ENCODE peak calls at places on chromosome 13, in eight cellular contexts. One of them, this sample, is unnamed. For H3K4me1, the result is how much of the 10 kb centered on the place peaks cover.

GRCh38 chr13:99955107-99955746 is 16.3 kb downstream of the ZIC5 start:
- DNase-seq in IMR-90: no peak
- DNase-seq in adrenal gland: no peak
- DNase-seq in right lobe of liver: no peak
- DNase-seq in endodermal cell: peak
- DNase-seq in spleen: no peak
- DNase-seq in CD8-positive, alpha-beta memory T cell: no peak
- DNase-seq in neuronal stem cell: no peak
- DNase-seq in this sample: no peak

GRCh38 chr13:86741762-86742285 is 929.3 kb upstream of the SLITRK5 start:
- DNase-seq in CD8-positive, alpha-beta memory T cell: no peak
- DNase-seq in spleen: no peak
- DNase-seq in adrenal gland: no peak
- DNase-seq in IMR-90: no peak
- DNase-seq in right lobe of liver: no peak
- DNase-seq in endodermal cell: no peak
- DNase-seq in neuronal stem cell: no peak
- DNase-seq in this sample: no peak

GRCh38 chr13:35597451-35597850 is 121.0 kb upstream of the MAB21L1 start:
- DNase-seq in spleen: no peak
- DNase-seq in neuronal stem cell: no peak
- DNase-seq in adrenal gland: no peak
- DNase-seq in IMR-90: no peak
- DNase-seq in CD8-positive, alpha-beta memory T cell: no peak
- DNase-seq in right lobe of liver: no peak
- DNase-seq in endodermal cell: no peak
- DNase-seq in this sample: no peak

GRCh38 chr13:51623473-51623872 is 39.2 kb downstream of the WDFY2 start:
- DNase-seq in neuronal stem cell: no peak
- DNase-seq in adrenal gland: no peak
- DNase-seq in CD8-positive, alpha-beta memory T cell: no peak
- DNase-seq in right lobe of liver: no peak
- DNase-seq in endodermal cell: no peak
- DNase-seq in spleen: no peak
- DNase-seq in IMR-90: no peak
- DNase-seq in this sample: no peak

GRCh38 chr13:25783076-25783475 is 268.7 kb downstream of the SHISA2 start:
- DNase-seq in endodermal cell: no peak
- DNase-seq in IMR-90: no peak
- DNase-seq in neuronal stem cell: no peak
- DNase-seq in spleen: no peak
- DNase-seq in right lobe of liver: no peak
- DNase-seq in adrenal gland: no peak
- DNase-seq in CD8-positive, alpha-beta memory T cell: no peak
- DNase-seq in this sample: no peak

GRCh38 chr13:42398542-42398941 is 126.6 kb downstream of the AKAP11 start:
- DNase-seq in IMR-90: no peak
- DNase-seq in CD8-positive, alpha-beta memory T cell: no peak
- DNase-seq in adrenal gland: no peak
- DNase-seq in spleen: no peak
- DNase-seq in endodermal cell: no peak
- DNase-seq in right lobe of liver: no peak
- DNase-seq in neuronal stem cell: no peak
- DNase-seq in this sample: peak

GRCh38 chr13:31545616-31546015 is 193.7 kb upstream of the RXFP2 start:
- DNase-seq in CD8-positive, alpha-beta memory T cell: no peak
- DNase-seq in right lobe of liver: no peak
- DNase-seq in neuronal stem cell: no peak
- DNase-seq in spleen: no peak
- DNase-seq in adrenal gland: no peak
- DNase-seq in IMR-90: no peak
- DNase-seq in endodermal cell: no peak
- DNase-seq in this sample: peak

GRCh38 chr13:33125821-33126570 is 109.8 kb downstream of the KL start:
- DNase-seq in right lobe of liver: peak
- DNase-seq in endodermal cell: peak
- DNase-seq in spleen: no peak
- DNase-seq in neuronal stem cell: peak
- DNase-seq in CD8-positive, alpha-beta memory T cell: no peak
- DNase-seq in adrenal gland: peak
- DNase-seq in IMR-90: peak
- DNase-seq in this sample: peak

GRCh38 chr13:43307921-43308433 is 284.6 kb downstream of the DNAJC15 start:
- DNase-seq in endodermal cell: peak
- DNase-seq in adrenal gland: peak
- DNase-seq in right lobe of liver: peak
- DNase-seq in neuronal stem cell: no peak
- DNase-seq in IMR-90: peak
- DNase-seq in CD8-positive, alpha-beta memory T cell: no peak
- DNase-seq in spleen: no peak
- DNase-seq in this sample: peak

GRCh38 chr13:76778906-76779305 is 107.3 kb downstream of the KCTD12 start:
- DNase-seq in right lobe of liver: no peak
- DNase-seq in spleen: no peak
- DNase-seq in CD8-positive, alpha-beta memory T cell: no peak
- DNase-seq in neuronal stem cell: no peak
- DNase-seq in adrenal gland: no peak
- DNase-seq in endodermal cell: no peak
- DNase-seq in IMR-90: no peak
- DNase-seq in this sample: no peak

GRCh38 chr13:96391606-96392005 is 301.7 kb downstream of the HS6ST3 start:
- DNase-seq in IMR-90: no peak
- DNase-seq in adrenal gland: no peak
- DNase-seq in CD8-positive, alpha-beta memory T cell: no peak
- DNase-seq in right lobe of liver: no peak
- DNase-seq in neuronal stem cell: no peak
- DNase-seq in endodermal cell: no peak
- DNase-seq in spleen: no peak
- DNase-seq in this sample: no peak

GRCh38 chr13:77503398-77503797 is 32.1 kb upstream of the SCEL start:
- DNase-seq in adrenal gland: no peak
- DNase-seq in neuronal stem cell: no peak
- DNase-seq in endodermal cell: no peak
- DNase-seq in CD8-positive, alpha-beta memory T cell: no peak
- DNase-seq in spleen: no peak
- DNase-seq in IMR-90: no peak
- DNase-seq in right lobe of liver: no peak
- DNase-seq in this sample: no peak

GRCh38 chr13:51845574-51846318 is 769 bp upstream of the TMEM272 start:
- DNase-seq in IMR-90: no peak
- DNase-seq in adrenal gland: no peak
- DNase-seq in right lobe of liver: no peak
- DNase-seq in endodermal cell: no peak
- DNase-seq in spleen: no peak
- DNase-seq in neuronal stem cell: no peak
- DNase-seq in CD8-positive, alpha-beta memory T cell: no peak
- DNase-seq in this sample: no peak

GRCh38 chr13:74825170-74825948 is 656.6 kb downstream of the TBC1D4 start:
- DNase-seq in neuronal stem cell: peak
- DNase-seq in IMR-90: peak
- DNase-seq in adrenal gland: no peak
- DNase-seq in spleen: no peak
- DNase-seq in right lobe of liver: no peak
- DNase-seq in CD8-positive, alpha-beta memory T cell: no peak
- DNase-seq in endodermal cell: no peak
- DNase-seq in this sample: peak

GRCh38 chr13:72507394-72508199 is 219.8 kb downstream of the MZT1 start:
- DNase-seq in spleen: no peak
- DNase-seq in right lobe of liver: no peak
- DNase-seq in adrenal gland: no peak
- DNase-seq in endodermal cell: no peak
- DNase-seq in neuronal stem cell: no peak
- DNase-seq in CD8-positive, alpha-beta memory T cell: no peak
- DNase-seq in IMR-90: no peak
- DNase-seq in this sample: peak

GRCh38 chr13:112849500-112849899 is 119.5 kb upstream of the MCF2L start:
- DNase-seq in right lobe of liver: no peak
- DNase-seq in IMR-90: peak
- DNase-seq in endodermal cell: no peak
- DNase-seq in spleen: peak
- DNase-seq in adrenal gland: no peak
- DNase-seq in neuronal stem cell: no peak
- DNase-seq in CD8-positive, alpha-beta memory T cell: no peak
- DNase-seq in this sample: no peak

GRCh38 chr13:104984296-104984818 is 1551.1 kb downstream of the EFNB2 start:
- DNase-seq in neuronal stem cell: no peak
- DNase-seq in spleen: no peak
- DNase-seq in right lobe of liver: no peak
- DNase-seq in CD8-positive, alpha-beta memory T cell: no peak
- DNase-seq in adrenal gland: peak
- DNase-seq in endodermal cell: no peak
- DNase-seq in IMR-90: peak
- DNase-seq in this sample: peak

GRCh38 chr13:68078874-68079273 is 848.7 kb upstream of the PCDH9 start:
- DNase-seq in spleen: no peak
- DNase-seq in adrenal gland: no peak
- DNase-seq in neuronal stem cell: no peak
- DNase-seq in right lobe of liver: no peak
- DNase-seq in IMR-90: no peak
- DNase-seq in CD8-positive, alpha-beta memory T cell: no peak
- DNase-seq in endodermal cell: no peak
- DNase-seq in this sample: no peak

GRCh38 chr13:44396963-44397580 is 23.4 kb downstream of the SERP2 start:
- DNase-seq in CD8-positive, alpha-beta memory T cell: no peak
- DNase-seq in endodermal cell: peak
- DNase-seq in neuronal stem cell: peak
- DNase-seq in adrenal gland: peak
- DNase-seq in right lobe of liver: no peak
- DNase-seq in spleen: no peak
- DNase-seq in IMR-90: peak
- DNase-seq in this sample: peak

GRCh38 chr13:24671367-24672117 is 8.7 kb upstream of the ATP12A start:
- DNase-seq in neuronal stem cell: peak
- DNase-seq in right lobe of liver: no peak
- DNase-seq in endodermal cell: peak
- DNase-seq in spleen: no peak
- DNase-seq in adrenal gland: peak
- DNase-seq in IMR-90: peak
- DNase-seq in CD8-positive, alpha-beta memory T cell: no peak
- DNase-seq in this sample: peak

GRCh38 chr13:98293103-98293502 is 116.0 kb upstream of the RNF113B start:
- DNase-seq in neuronal stem cell: no peak
- DNase-seq in right lobe of liver: no peak
- DNase-seq in CD8-positive, alpha-beta memory T cell: no peak
- DNase-seq in adrenal gland: no peak
- DNase-seq in spleen: no peak
- DNase-seq in IMR-90: no peak
- DNase-seq in endodermal cell: no peak
- DNase-seq in this sample: no peak

GRCh38 chr13:26254583-26255102 is 714 bp downstream of the CDK8 start:
- DNase-seq in endodermal cell: peak
- DNase-seq in spleen: peak
- DNase-seq in neuronal stem cell: no peak
- DNase-seq in IMR-90: peak
- DNase-seq in adrenal gland: peak
- DNase-seq in CD8-positive, alpha-beta memory T cell: peak
- DNase-seq in right lobe of liver: peak
- DNase-seq in this sample: peak

GRCh38 chr13:21668665-21669599 is 1.9 kb upstream of the FGF9 start:
- DNase-seq in adrenal gland: peak
- DNase-seq in spleen: peak
- DNase-seq in IMR-90: peak
- DNase-seq in neuronal stem cell: peak
- DNase-seq in right lobe of liver: no peak
- DNase-seq in CD8-positive, alpha-beta memory T cell: peak
- DNase-seq in endodermal cell: peak
- DNase-seq in this sample: peak

GRCh38 chr13:113668491-113668971 is 1.5 kb downstream of the GRK1 start:
- DNase-seq in endodermal cell: peak
- DNase-seq in CD8-positive, alpha-beta memory T cell: no peak
- DNase-seq in IMR-90: no peak
- DNase-seq in neuronal stem cell: no peak
- DNase-seq in adrenal gland: no peak
- DNase-seq in spleen: peak
- DNase-seq in right lobe of liver: peak
- DNase-seq in this sample: no peak

GRCh38 chr13:31328549-31329229 is 128.9 kb downstream of the B3GLCT start:
- DNase-seq in right lobe of liver: no peak
- DNase-seq in spleen: no peak
- DNase-seq in IMR-90: peak
- DNase-seq in endodermal cell: no peak
- DNase-seq in CD8-positive, alpha-beta memory T cell: no peak
- DNase-seq in adrenal gland: no peak
- DNase-seq in neuronal stem cell: no peak
- DNase-seq in this sample: no peak

GRCh38 chr13:48539550-48539949 is 6.7 kb upstream of the RCBTB2 start:
- DNase-seq in CD8-positive, alpha-beta memory T cell: no peak
- DNase-seq in right lobe of liver: no peak
- DNase-seq in endodermal cell: no peak
- DNase-seq in spleen: no peak
- DNase-seq in adrenal gland: peak
- DNase-seq in IMR-90: no peak
- DNase-seq in neuronal stem cell: no peak
- DNase-seq in this sample: no peak

GRCh38 chr13:52945348-52945747 is 83.3 kb upstream of the OLFM4 start:
- DNase-seq in spleen: no peak
- DNase-seq in IMR-90: no peak
- DNase-seq in neuronal stem cell: no peak
- DNase-seq in right lobe of liver: no peak
- DNase-seq in CD8-positive, alpha-beta memory T cell: no peak
- DNase-seq in adrenal gland: no peak
- DNase-seq in endodermal cell: no peak
- DNase-seq in this sample: no peak
- H3K4me1 ChIP-seq in spleen: under half
- H3K4me1 ChIP-seq in IMR-90: under half
- H3K4me1 ChIP-seq in neuronal stem cell: under half
- H3K4me1 ChIP-seq in right lobe of liver: under half
- H3K4me1 ChIP-seq in CD8-positive, alpha-beta memory T cell: under half
- H3K4me1 ChIP-seq in adrenal gland: under half
- H3K4me1 ChIP-seq in endodermal cell: under half
- H3K4me1 ChIP-seq in this sample: under half

GRCh38 chr13:93226065-93226622 is 463 bp upstream of the GPC6 start:
- DNase-seq in endodermal cell: no peak
- DNase-seq in spleen: no peak
- DNase-seq in CD8-positive, alpha-beta memory T cell: no peak
- DNase-seq in right lobe of liver: no peak
- DNase-seq in neuronal stem cell: peak
- DNase-seq in IMR-90: no peak
- DNase-seq in adrenal gland: no peak
- DNase-seq in this sample: no peak
- H3K27ac ChIP-seq in endodermal cell: peak
- H3K27ac ChIP-seq in spleen: peak
- H3K27ac ChIP-seq in CD8-positive, alpha-beta memory T cell: no peak
- H3K27ac ChIP-seq in right lobe of liver: peak
- H3K27ac ChIP-seq in neuronal stem cell: peak
- H3K27ac ChIP-seq in IMR-90: peak
- H3K27ac ChIP-seq in adrenal gland: no peak
- H3K27ac ChIP-seq in this sample: peak

GRCh38 chr13:40236566-40237168 is 429.8 kb downstream of the FOXO1 start:
- DNase-seq in spleen: no peak
- DNase-seq in adrenal gland: no peak
- DNase-seq in right lobe of liver: no peak
- DNase-seq in neuronal stem cell: no peak
- DNase-seq in endodermal cell: no peak
- DNase-seq in IMR-90: no peak
- DNase-seq in CD8-positive, alpha-beta memory T cell: no peak
- DNase-seq in this sample: no peak
- H3K4me3 ChIP-seq in spleen: no peak
- H3K4me3 ChIP-seq in adrenal gland: no peak
- H3K4me3 ChIP-seq in right lobe of liver: no peak
- H3K4me3 ChIP-seq in neuronal stem cell: no peak
- H3K4me3 ChIP-seq in endodermal cell: no peak
- H3K4me3 ChIP-seq in IMR-90: no peak
- H3K4me3 ChIP-seq in CD8-positive, alpha-beta memory T cell: no peak
- H3K4me3 ChIP-seq in this sample: no peak

GRCh38 chr13:94902722-94903407 is 190.5 kb upstream of the SOX21 start:
- DNase-seq in IMR-90: no peak
- DNase-seq in spleen: no peak
- DNase-seq in adrenal gland: no peak
- DNase-seq in neuronal stem cell: no peak
- DNase-seq in endodermal cell: no peak
- DNase-seq in CD8-positive, alpha-beta memory T cell: no peak
- DNase-seq in right lobe of liver: no peak
- DNase-seq in this sample: no peak
- H3K4me1 ChIP-seq in IMR-90: under half
- H3K4me1 ChIP-seq in spleen: under half
- H3K4me1 ChIP-seq in adrenal gland: under half
- H3K4me1 ChIP-seq in neuronal stem cell: under half
- H3K4me1 ChIP-seq in endodermal cell: under half
- H3K4me1 ChIP-seq in CD8-positive, alpha-beta memory T cell: under half
- H3K4me1 ChIP-seq in right lobe of liver: under half
- H3K4me1 ChIP-seq in this sample: under half

This sample was measured in cardiac muscle cell.